ENCODE peak calls at places on chromosomes 5 and 9, in nine cellular contexts. S is WTC11, B is fibroblast of pulmonary artery, G is neural crest cell, T is nephron progenitor cell, M is ovary, U is AG10803, Q is glutamatergic neuron, O is choroid plexus epithelial cell. W is an unnamed sample.

GRCh38 chr5:1409386-1410110 is 35.7 kb downstream of the SLC6A3 start:
- DNase-seq in S (peak), B (peak), G (peak), T (peak), M (no peak), U (peak), Q (peak), O (peak), W (no peak)

GRCh38 chr5:145587308-145588071 is 247.7 kb downstream of the PRELID2 start:
- DNase-seq in S (no peak), B (peak), G (no peak), T (no peak), M (peak), U (peak), Q (no peak), O (peak), W (no peak)

GRCh38 chr5:159166416-159166815 is 42.9 kb downstream of the RNF145 start:
- DNase-seq in S (no peak), B (no peak), G (no peak), T (no peak), M (no peak), U (no peak), Q (no peak), O (no peak), W (no peak)

GRCh38 chr5:149365418-149365817 is 7.6 kb downstream of the PCYOX1L start:
- DNase-seq in S (no peak), B (no peak), G (no peak), T (no peak), M (no peak), U (no peak), Q (no peak), O (no peak), W (no peak)

GRCh38 chr9:36191290-36191645 is 547 bp downstream of the CLTA start:
- DNase-seq in S (no peak), B (no peak), G (peak), T (peak), M (peak), U (peak), Q (no peak), O (peak), W (no peak)

GRCh38 chr5:172801184-172801671 is 30.2 kb upstream of the DUSP1 start:
- DNase-seq in S (no peak), B (peak), G (no peak), T (no peak), M (no peak), U (peak), Q (no peak), O (peak), W (no peak)

GRCh38 chr5:37436146-37436934 is 57.2 kb downstream of the WDR70 start:
- DNase-seq in S (no peak), B (no peak), G (no peak), T (no peak), M (no peak), U (no peak), Q (no peak), O (no peak), W (no peak)

GRCh38 chr9:136697821-136698526 is 10.7 kb upstream of the AGPAT2 start:
- DNase-seq in S (no peak), B (no peak), G (no peak), T (no peak), M (no peak), U (no peak), Q (no peak), O (no peak), W (no peak)

GRCh38 chr5:35860686-35861085 is 4.0 kb downstream of the IL7R start:
- DNase-seq in S (no peak), B (no peak), G (no peak), T (no peak), M (no peak), U (peak), Q (no peak), O (peak), W (no peak)

GRCh38 chr5:42360641-42361320 is 62.5 kb upstream of the GHR start:
- DNase-seq in S (no peak), B (no peak), G (no peak), T (no peak), M (no peak), U (no peak), Q (no peak), O (peak), W (no peak)

GRCh38 chr5:98415663-98416062 is 357.8 kb upstream of the RGMB start:
- DNase-seq in S (no peak), B (no peak), G (no peak), T (no peak), M (no peak), U (peak), Q (no peak), O (no peak), W (no peak)

GRCh38 chr5:106321242-106321641 is 1349.5 kb downstream of the EFNA5 start:
- DNase-seq in S (no peak), B (peak), G (no peak), T (no peak), M (no peak), U (no peak), Q (no peak), O (no peak), W (no peak)

GRCh38 chr5:39102684-39103155 is 28.5 kb upstream of the RICTOR start:
- DNase-seq in S (no peak), B (peak), G (no peak), T (no peak), M (no peak), U (no peak), Q (no peak), O (peak), W (no peak)

GRCh38 chr9:109270971-109271900 is 49.6 kb downstream of the EPB41L4B start:
- DNase-seq in S (no peak), B (no peak), G (no peak), T (no peak), M (no peak), U (no peak), Q (no peak), O (no peak), W (no peak)

GRCh38 chr5:55176176-55176818 is 3.3 kb upstream of the CDC20B start:
- DNase-seq in S (peak), B (no peak), G (peak), T (peak), M (no peak), U (no peak), Q (peak), O (no peak), W (peak)

GRCh38 chr5:180718810-180719453 is 20.9 kb downstream of the OR2Y1 start:
- DNase-seq in S (no peak), B (peak), G (peak), T (peak), M (no peak), U (peak), Q (no peak), O (peak), W (no peak)

GRCh38 chr5:10724799-10725507 is 36.1 kb downstream of the DAP start:
- DNase-seq in S (peak), B (peak), G (no peak), T (no peak), M (peak), U (peak), Q (peak), O (peak), W (no peak)

GRCh38 chr5:72194846-72195245 is 87.6 kb downstream of the MAP1B start:
- DNase-seq in S (no peak), B (no peak), G (no peak), T (no peak), M (no peak), U (no peak), Q (no peak), O (peak), W (no peak)

GRCh38 chr9:77876091-77876490 is 155.5 kb downstream of the GNAQ start:
- DNase-seq in S (no peak), B (peak), G (no peak), T (peak), M (no peak), U (peak), Q (no peak), O (peak), W (no peak)

GRCh38 chr5:39760385-39761198 is 335.8 kb upstream of the DAB2 start:
- DNase-seq in S (no peak), B (peak), G (no peak), T (no peak), M (no peak), U (peak), Q (no peak), O (peak), W (no peak)

GRCh38 chr5:83914662-83915418 is 194.2 kb upstream of the HAPLN1 start:
- DNase-seq in S (no peak), B (peak), G (no peak), T (no peak), M (no peak), U (peak), Q (no peak), O (peak), W (no peak)

DNA sequence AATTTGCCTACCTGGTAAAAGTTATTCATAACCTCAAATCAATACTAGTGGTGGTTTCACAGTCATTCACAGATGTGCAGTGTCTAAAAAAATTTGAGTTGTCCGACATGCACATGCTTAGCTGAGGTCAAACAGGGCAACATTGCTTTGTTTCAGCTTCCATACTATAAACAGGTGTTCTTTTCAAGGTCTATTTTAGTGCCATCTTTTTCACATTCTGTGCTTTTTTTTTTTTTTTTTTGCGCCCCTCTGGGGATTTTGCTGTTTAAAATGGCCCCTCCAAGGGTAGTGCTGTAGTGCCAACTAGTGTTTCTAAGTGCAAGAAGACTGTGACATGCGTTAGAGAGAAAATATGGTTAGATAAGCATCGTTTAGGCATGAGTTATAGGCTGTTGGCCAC is 14.5 kb downstream of the PHAX start:
- DNase-seq in S (no peak), B (no peak), G (no peak), T (no peak), M (no peak), U (no peak), Q (no peak), O (no peak), W (no peak)
- TF ChIP-seq CTCF in S (no peak), B (no peak), G (no peak), T (no peak), M (no peak), U (no peak), Q (no peak), O (no peak), W (no peak)

GRCh38 chr5:6712582-6713273 is 504 bp upstream of the TENT4A start:
- DNase-seq in S (peak), B (peak), G (peak), T (peak), M (peak), U (peak), Q (peak), O (peak), W (peak)
- TF ChIP-seq CTCF in S (no peak), B (no peak), G (no peak), T (no peak), M (peak), U (no peak), Q (no peak), O (no peak), W (no peak)

GRCh38 chr5:88724201-88724600 is 158.8 kb downstream of the MEF2C start:
- DNase-seq in S (no peak), B (peak), G (no peak), T (no peak), M (no peak), U (no peak), Q (no peak), O (peak), W (no peak)
- TF ChIP-seq CTCF in S (no peak), B (peak), G (peak), T (no peak), M (no peak), U (peak), Q (peak), O (peak), W (peak)

GRCh38 chr5:134556994-134557393 is 31.5 kb downstream of the JADE2 start:
- DNase-seq in S (no peak), B (no peak), G (no peak), T (no peak), M (no peak), U (no peak), Q (no peak), O (no peak), W (no peak)

GRCh38 chr5:134555223-134555790 is 29.8 kb downstream of the JADE2 start:
- DNase-seq in S (no peak), B (no peak), G (no peak), T (no peak), M (no peak), U (no peak), Q (no peak), O (no peak), W (no peak)

GRCh38 chr5:134553816-134554215 is 28.3 kb downstream of the JADE2 start:
- DNase-seq in S (no peak), B (no peak), G (no peak), T (no peak), M (no peak), U (no peak), Q (no peak), O (no peak), W (no peak)

GRCh38 chr5:134554319-134555222 is 29.1 kb downstream of the JADE2 start:
- DNase-seq in S (no peak), B (peak), G (no peak), T (no peak), M (peak), U (peak), Q (no peak), O (peak), W (no peak)

GRCh38 chr5:134555889-134556311 is 30.4 kb downstream of the JADE2 start:
- DNase-seq in S (peak), B (peak), G (peak), T (peak), M (peak), U (peak), Q (peak), O (peak), W (peak)
- TF ChIP-seq CTCF in S (no peak), B (no peak), G (no peak), T (no peak), M (no peak), U (no peak), Q (no peak), O (no peak), W (no peak)

DNA sequence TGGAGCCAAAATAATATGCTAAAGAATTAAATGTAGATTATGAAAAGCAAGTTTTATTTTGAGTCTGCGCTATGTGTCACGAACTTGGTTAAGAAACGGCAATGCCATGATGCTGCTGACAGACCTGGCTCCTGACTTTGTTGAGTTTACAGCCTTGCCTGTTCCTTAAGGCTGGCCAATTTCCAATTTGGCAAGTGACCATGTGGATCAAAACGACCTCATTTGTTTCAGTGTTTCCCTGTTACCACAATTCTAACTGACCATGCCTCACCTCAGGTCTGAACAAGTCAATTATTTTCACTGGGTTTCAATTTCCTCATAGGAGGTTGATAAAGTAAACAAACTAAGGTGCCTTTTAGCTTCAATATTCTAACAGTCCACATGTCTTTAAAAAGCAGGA is 461.4 kb downstream of the ZNF608 start:
- DNase-seq in S (no peak), B (no peak), G (no peak), T (no peak), M (no peak), U (no peak), Q (no peak), O (no peak), W (no peak)
- TF ChIP-seq CTCF in S (no peak), B (no peak), G (no peak), T (no peak), M (no peak), U (no peak), Q (no peak), O (no peak), W (no peak)

GRCh38 chr5:151406322-151406947 is 41.0 kb upstream of the SLC36A1 start:
- DNase-seq in S (peak), B (peak), G (no peak), T (no peak), M (no peak), U (no peak), Q (no peak), O (peak), W (no peak)
- TF ChIP-seq CTCF in S (peak), B (peak), G (peak), T (peak), M (no peak), U (peak), Q (peak), O (peak), W (peak)

GRCh38 chr9:135343733-135344522 is 135.7 kb upstream of the PPP1R26 start:
- DNase-seq in S (peak), B (peak), G (peak), T (peak), M (peak), U (peak), Q (peak), O (peak), W (peak)

GRCh38 chr9:135344915-135345500 is 134.6 kb upstream of the PPP1R26 start:
- DNase-seq in S (peak), B (no peak), G (peak), T (no peak), M (no peak), U (no peak), Q (no peak), O (no peak), W (no peak)

GRCh38 chr9:135343136-135343535 is 136.4 kb upstream of the PPP1R26 start:
- DNase-seq in S (peak), B (no peak), G (no peak), T (no peak), M (no peak), U (no peak), Q (no peak), O (no peak), W (no peak)

GRCh38 chr9:135345775-135346433 is 133.7 kb upstream of the PPP1R26 start:
- DNase-seq in S (peak), B (no peak), G (no peak), T (no peak), M (no peak), U (no peak), Q (no peak), O (no peak), W (no peak)

DNA sequence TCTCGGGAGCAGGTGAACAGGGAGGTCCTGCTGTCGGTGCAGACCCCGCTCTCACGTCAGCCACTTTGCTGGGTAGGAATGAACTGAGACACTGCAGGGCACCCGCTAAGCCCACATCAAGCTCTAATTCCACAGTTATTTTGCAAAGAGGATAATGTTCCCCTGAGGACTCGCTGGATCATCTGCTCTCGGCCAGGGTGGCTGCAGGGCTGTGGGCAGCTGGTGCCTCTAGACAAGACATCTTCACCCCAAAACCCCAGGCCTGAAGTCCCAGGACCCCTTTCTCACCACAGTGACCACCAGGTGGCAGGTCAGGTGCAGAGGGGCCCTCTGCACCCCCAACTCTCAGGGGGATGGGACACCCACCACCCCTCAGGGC is 135.1 kb upstream of the PPP1R26 start:
- DNase-seq in S (peak), B (no peak), G (no peak), T (no peak), M (no peak), U (no peak), Q (no peak), O (no peak), W (peak)
- TF ChIP-seq CTCF in S (peak), B (no peak), G (no peak), T (no peak), M (no peak), U (no peak), Q (no peak), O (no peak), W (peak)

GRCh38 chr9:87836951-87837715 is 45.5 kb upstream of the SPATA31E1 start:
- DNase-seq in S (no peak), B (no peak), G (no peak), T (no peak), M (no peak), U (peak), Q (no peak), O (no peak), W (no peak)

GRCh38 chr9:87831159-87831558 is 51.5 kb upstream of the SPATA31E1 start:
- DNase-seq in S (no peak), B (no peak), G (no peak), T (no peak), M (no peak), U (no peak), Q (no peak), O (peak), W (no peak)

GRCh38 chr9:87830446-87830845 is 52.2 kb upstream of the SPATA31E1 start:
- DNase-seq in S (no peak), B (no peak), G (no peak), T (no peak), M (no peak), U (no peak), Q (no peak), O (no peak), W (no peak)

GRCh38 chr9:87829756-87830155 is 52.9 kb upstream of the SPATA31E1 start:
- DNase-seq in S (no peak), B (peak), G (no peak), T (no peak), M (no peak), U (no peak), Q (no peak), O (peak), W (no peak)

DNA sequence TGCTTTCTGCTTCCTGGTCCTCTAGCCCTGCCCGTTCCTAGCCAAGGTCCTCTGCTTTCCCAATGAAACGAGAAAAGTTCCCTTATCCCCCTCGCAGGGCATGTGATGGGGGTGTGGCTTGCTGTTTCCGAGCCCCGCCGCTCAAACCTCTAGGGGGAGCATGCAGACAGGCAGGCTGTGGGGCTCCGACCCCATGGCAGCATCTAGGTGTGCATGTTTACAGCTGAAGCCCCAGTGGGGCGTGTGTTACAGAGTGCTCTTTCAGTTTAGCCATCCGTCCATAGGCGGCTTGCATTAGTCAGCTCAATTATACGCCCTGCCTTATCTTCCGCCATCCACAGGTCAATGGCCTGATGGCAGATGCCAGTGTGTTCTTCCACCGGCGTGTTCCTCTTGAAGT is 48.3 kb upstream of the SPATA31E1 start:
- DNase-seq in S (peak), B (no peak), G (no peak), T (peak), M (no peak), U (no peak), Q (peak), O (no peak), W (no peak)
- TF ChIP-seq CTCF in S (no peak), B (no peak), G (peak), T (peak), M (no peak), U (no peak), Q (no peak), O (no peak), W (no peak)